ENCODE peak calls at places on chromosomes 6 and 20, in five cellular contexts. Y is renal cortical epithelial cell, Q is posterior cingulate gyrus, N is myocyte, A is amniotic stem cell. G is an unnamed sample.

GRCh38 chr20:36055145-36055544 is 86.8 kb downstream of the CNBD2 start:
- DNase-seq in N (no peak), Q (no peak), A (no peak), Y (no peak), G (no peak)

GRCh38 chr6:33761922-33762629 is 15.4 kb upstream of the IP6K3 start:
- DNase-seq in Q (peak), A (no peak), N (peak), Y (peak), G (no peak)

GRCh38 chr20:39897058-39897457 is 792.0 kb downstream of the MAFB start:
- DNase-seq in N (peak), Q (no peak), Y (no peak), A (peak), G (no peak)

GRCh38 chr6:33427585-33428218 is 7.8 kb downstream of the SYNGAP1 start:
- DNase-seq in Y (no peak), A (no peak), N (peak), Q (peak), G (peak)

GRCh38 chr6:44775121-44775520 is 387.6 kb downstream of the CDC5L start:
- DNase-seq in N (peak), Y (no peak), Q (no peak), A (no peak), G (no peak)

GRCh38 chr6:137903933-137904821 is 37.1 kb downstream of the TNFAIP3 start:
- DNase-seq in Q (no peak), N (no peak), Y (peak), A (no peak), G (peak)

GRCh38 chr20:35610833-35611427 is 4.7 kb upstream of the SPAG4 start:
- DNase-seq in A (no peak), Y (no peak), N (no peak), Q (no peak), G (no peak)

GRCh38 chr6:170172825-170173231 is 118.0 kb downstream of the DLL1 start:
- DNase-seq in N (peak), A (no peak), Q (no peak), Y (no peak), G (no peak)

GRCh38 chr6:137819740-137820139 is 47.3 kb upstream of the TNFAIP3 start:
- DNase-seq in A (no peak), N (no peak), Y (no peak), Q (no peak), G (no peak)

GRCh38 chr6:44969446-44970175 is 358.5 kb upstream of the RUNX2 start:
- DNase-seq in Y (no peak), N (no peak), A (no peak), Q (no peak), G (no peak)

GRCh38 chr6:39260451-39260850 is 31.2 kb upstream of the KCNK5 start:
- DNase-seq in Y (peak), A (no peak), N (no peak), Q (no peak), G (no peak)

GRCh38 chr6:154111025-154111424 is 72.0 kb downstream of the OPRM1 start:
- DNase-seq in A (no peak), N (no peak), Q (no peak), Y (no peak), G (no peak)

GRCh38 chr6:2989332-2990178 is 10.1 kb upstream of the NQO2 start:
- DNase-seq in Y (peak), A (peak), Q (peak), N (peak), G (peak)

GRCh38 chr20:45924391-45925261 is 9.9 kb upstream of the PCIF1 start:
- DNase-seq in A (no peak), Q (no peak), Y (peak), N (peak), G (no peak)

GRCh38 chr6:53985361-53985760 is 125.9 kb upstream of the MLIP start:
- DNase-seq in Q (no peak), N (no peak), Y (no peak), A (no peak), G (no peak)

GRCh38 chr6:84867521-84867920 is 103.1 kb upstream of the TBX18 start:
- DNase-seq in Y (peak), Q (no peak), A (no peak), N (peak), G (peak)

GRCh38 chr20:63735859-63736718 is at the start of gene LIME1:
- DNase-seq in A (no peak), Q (peak), Y (no peak), N (peak), G (no peak)

GRCh38 chr6:3876866-3877265 is 27.7 kb downstream of the FAM50B start:
- DNase-seq in Q (no peak), A (no peak), Y (no peak), N (no peak), G (no peak)

GRCh38 chr6:1009041-1009440 is 302.9 kb upstream of the FOXQ1 start:
- DNase-seq in A (no peak), Y (no peak), N (no peak), Q (no peak), G (no peak)

GRCh38 chr6:144302701-144303351 is 17.7 kb downstream of the UTRN start:
- DNase-seq in Q (no peak), A (no peak), N (no peak), Y (no peak), G (peak)

GRCh38 chr20:23245553-23246128 is 105.0 kb upstream of the NXT1 start:
- DNase-seq in N (peak), A (peak), Y (no peak), Q (no peak), G (no peak)

GRCh38 chr20:1801551-1801950 is 93.7 kb upstream of the SIRPA start:
- DNase-seq in Q (no peak), A (no peak), Y (no peak), N (peak), G (no peak)

GRCh38 chr6:44660561-44661220 is 273.2 kb downstream of the CDC5L start:
- DNase-seq in Y (no peak), A (no peak), Q (no peak), N (no peak), G (no peak)

GRCh38 chr6:131950767-131951575 is at the start of gene CCN2:
- DNase-seq in N (peak), A (peak), Y (peak), Q (no peak), G (peak)

GRCh38 chr6:11214911-11215310 is 17.6 kb downstream of the NEDD9 start:
- DNase-seq in N (no peak), Q (no peak), Y (no peak), A (no peak), G (no peak)

GRCh38 chr20:45470262-45470931 is 844 bp downstream of the WFDC2 start:
- DNase-seq in A (no peak), N (peak), Q (peak), Y (peak), G (no peak)

GRCh38 chr6:13544454-13545186 is 29.8 kb upstream of the SIRT5 start:
- DNase-seq in N (no peak), A (no peak), Y (peak), Q (no peak), G (no peak)

GRCh38 chr20:14199111-14199510 is 138.3 kb downstream of the FLRT3 start:
- DNase-seq in Q (no peak), N (peak), Y (no peak), A (no peak), G (no peak)

GRCh38 chr6:11589261-11589660 is 51.7 kb downstream of the TMEM170B start:
- DNase-seq in Q (no peak), A (no peak), N (peak), Y (peak), G (no peak)

GRCh38 chr20:61924858-61925554 is 140.7 kb downstream of the TAF4 start:
- DNase-seq in N (no peak), Y (no peak), Q (peak), A (no peak), G (no peak)

G was measured in NCI-H226.